ENCODE peak calls at places on chromosomes 16 and 17, in five cellular contexts. B, E, L, U and G are unnamed samples.

GRCh38 chr17:78935419-78936323 is 10.5 kb upstream of the TIMP2 start:
- DNase-seq in B (peak; percentile 99), E (peak; percentile 29), L (no peak), U (peak; percentile 95), G (no peak)

GRCh38 chr17:29263916-29264315 is 17.3 kb downstream of the CRYBA1 start:
- DNase-seq in B (no peak), E (no peak), L (no peak), U (no peak), G (no peak)

GRCh38 chr17:43464046-43464445 is 19.7 kb upstream of the DHX8 start:
- DNase-seq in B (no peak), E (no peak), L (no peak), U (no peak), G (no peak)

GRCh38 chr16:89009343-89010209 is 32.6 kb upstream of the CBFA2T3 start:
- DNase-seq in B (no peak), E (peak; percentile 56), L (no peak), U (peak; percentile 9), G (peak; percentile 67)

GRCh38 chr17:67689534-67690177 is 28.1 kb upstream of the NOL11 start:
- DNase-seq in B (peak; percentile 66), E (no peak), L (no peak), U (peak; percentile 70), G (peak; percentile 54)

GRCh38 chr16:18784917-18785623 is 5.1 kb downstream of the RPS15A start:
- DNase-seq in B (no peak), E (no peak), L (no peak), U (no peak), G (no peak)

GRCh38 chr16:30644334-30644830 is 6.4 kb upstream of the PRR14 start:
- DNase-seq in B (no peak), E (no peak), L (no peak), U (no peak), G (no peak)

GRCh38 chr17:60914078-60914477 is 236.4 kb downstream of the BCAS3 start:
- DNase-seq in B (peak; percentile 4), E (no peak), L (no peak), U (no peak), G (no peak)

GRCh38 chr16:72371307-72372081 is 199.5 kb upstream of the PMFBP1 start:
- DNase-seq in B (peak; percentile 25), E (peak; percentile 75), L (peak; percentile 57), U (peak; percentile 65), G (peak; percentile 56)

GRCh38 chr16:88434353-88434690 is 18.8 kb upstream of the ZFPM1 start:
- DNase-seq in B (no peak), E (no peak), L (no peak), U (no peak), G (no peak)

GRCh38 chr17:728911-729310 is 3.5 kb upstream of the TLCD3A start:
- DNase-seq in B (no peak), E (no peak), L (no peak), U (peak; percentile 41), G (no peak)

GRCh38 chr17:39923836-39924690 is 3.3 kb downstream of the ORMDL3 start:
- DNase-seq in B (peak; percentile 49), E (peak; percentile 82), L (no peak), U (peak; percentile 45), G (no peak)

GRCh38 chr17:22411185-22411784 is 719.0 kb downstream of the KCNJ18 start:
- DNase-seq in B (no peak), E (no peak), L (no peak), U (no peak), G (no peak)

GRCh38 chr17:2050871-2051387 is 4.0 kb upstream of the HIC1 start:
- DNase-seq in B (peak; percentile 65), E (peak; percentile 63), L (no peak), U (peak; percentile 83), G (no peak)

GRCh38 chr16:84205976-84206691 is 15.2 kb downstream of the ADAD2 start:
- DNase-seq in B (no peak), E (no peak), L (no peak), U (no peak), G (no peak)

GRCh38 chr17:45106101-45106500 is 26.2 kb downstream of the PLCD3 start:
- DNase-seq in B (no peak), E (no peak), L (no peak), U (no peak), G (no peak)

GRCh38 chr17:17745476-17746455 is 64.5 kb downstream of the RAI1 start:
- DNase-seq in B (no peak), E (no peak), L (no peak), U (no peak), G (no peak)

GRCh38 chr16:73877148-73877547 is 419.5 kb upstream of the PSMD7 start:
- DNase-seq in B (no peak), E (no peak), L (no peak), U (no peak), G (no peak)

GRCh38 chr17:38898812-38899348 is 26.5 kb upstream of the LASP1NB start:
- DNase-seq in B (no peak), E (no peak), L (no peak), U (no peak), G (no peak)

GRCh38 chr17:1186214-1186820 is 6.5 kb upstream of the ABR start:
- DNase-seq in B (peak; percentile 74), E (no peak), L (no peak), U (no peak), G (no peak)

GRCh38 chr17:4643676-4644075 is 2.2 kb upstream of the ALOX15 start:
- DNase-seq in B (no peak), E (no peak), L (no peak), U (no peak), G (no peak)

GRCh38 chr17:79633154-79633553 is 22.3 kb upstream of the RBFOX3 start:
- DNase-seq in B (no peak), E (peak; percentile 24), L (no peak), U (no peak), G (no peak)

GRCh38 chr17:66661411-66661843 is 173.5 kb upstream of the CACNG5 start:
- DNase-seq in B (peak; percentile 56), E (no peak), L (no peak), U (peak; percentile 27), G (no peak)

GRCh38 chr16:89412811-89413210 is 77.5 kb downstream of the ANKRD11 start:
- DNase-seq in B (no peak), E (no peak), L (no peak), U (peak; percentile 39), G (peak; percentile 41)

GRCh38 chr17:77502626-77503292 is 362.0 kb downstream of the SEC14L1 start:
- DNase-seq in B (no peak), E (no peak), L (no peak), U (no peak), G (no peak)

GRCh38 chr16:23640959-23641765 is at the start of the genes DCTN5 and PALB2:
- DNase-seq in B (peak; percentile 92), E (peak; percentile 88), L (peak; percentile 75), U (peak; percentile 96), G (peak; percentile 89)

GRCh38 chr16:23642246-23642774 is 1.0 kb downstream of the DCTN5 start:
- DNase-seq in B (no peak), E (no peak), L (no peak), U (peak; percentile 12), G (no peak)

GRCh38 chr16:23635958-23636357 is 5.2 kb downstream of the PALB2 start:
- DNase-seq in B (no peak), E (no peak), L (no peak), U (peak; percentile 15), G (no peak)

DNA sequence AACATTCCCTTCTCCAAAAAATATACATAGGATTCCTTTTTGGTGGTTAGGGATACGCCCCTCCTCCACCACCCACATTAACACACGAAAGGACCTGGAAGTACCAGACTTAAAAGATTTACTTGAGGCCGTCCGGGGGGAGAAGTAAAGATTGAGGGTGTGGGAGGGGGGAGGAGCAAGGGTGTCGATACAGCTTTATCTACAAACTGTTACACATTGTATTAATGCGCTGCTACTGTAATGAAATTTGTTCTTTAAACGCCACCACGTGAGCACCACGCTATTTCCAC is 496 bp downstream of the PALB2 start:
- DNase-seq in B (no peak), E (no peak), L (peak; percentile 9), U (no peak), G (no peak)
- H3K4ac ChIP-seq in B (peak overlapping the region; percentile 80), E (no peak overlapping the region), L (peak overlapping the region; percentile 30), U (peak overlapping the region; percentile 79), G (no peak overlapping the region)

DNA sequence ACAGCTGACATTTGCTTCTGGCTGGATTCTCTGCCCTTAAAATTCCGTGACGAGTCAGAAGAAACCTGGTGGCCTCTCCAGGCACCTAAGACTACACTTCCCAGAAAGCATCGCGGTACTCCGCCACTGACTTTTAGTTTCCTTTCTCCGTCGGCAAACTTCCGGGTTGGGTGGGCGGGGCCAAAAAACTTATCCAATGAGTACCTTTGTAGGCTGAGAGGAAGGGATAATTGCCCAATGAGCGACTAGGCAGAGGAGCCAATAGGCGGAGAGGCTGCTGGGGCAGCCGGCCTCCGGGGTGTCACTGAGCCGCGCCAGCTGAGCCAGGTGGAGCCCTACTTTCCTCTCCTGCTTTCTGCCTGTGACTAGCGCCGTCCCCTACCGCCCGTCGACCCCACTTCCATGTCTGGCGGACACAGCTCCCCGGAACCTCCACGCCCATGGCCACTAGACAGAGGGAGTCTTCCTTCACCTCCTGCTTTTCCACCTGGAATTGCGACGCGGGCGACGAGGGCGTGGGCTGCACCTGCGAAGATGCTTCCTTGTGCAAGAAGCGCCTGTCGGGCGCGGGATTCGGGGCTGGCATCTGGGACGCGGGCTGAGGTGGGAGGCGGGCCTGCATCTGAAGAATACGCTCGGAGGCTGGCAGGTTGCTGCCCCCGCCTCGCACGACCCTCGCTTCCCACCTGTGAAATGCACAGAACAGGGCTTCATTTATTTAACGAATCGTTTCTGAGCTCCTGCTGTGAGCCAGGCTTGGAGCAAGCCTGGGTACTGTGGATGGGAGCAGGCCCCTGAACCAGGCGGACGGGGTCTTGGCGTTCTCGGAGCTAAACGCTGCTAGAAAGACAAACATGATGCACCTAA is 16.5 kb upstream of the ARHGAP17 start:
- DNase-seq in B (peak; percentile 96), E (peak; percentile 98), L (peak; percentile 84), U (peak; percentile 97), G (peak; percentile 93)
- H4K91ac ChIP-seq in B (peak overlapping the region; percentile 80), E (no peak overlapping the region), L (no peak overlapping the region), U (peak overlapping the region; percentile 55), G (no peak overlapping the region)

GRCh38 chr16:75114946-75115825 is 1.4 kb downstream of the LDHD start:
- DNase-seq in B (no peak), E (no peak), L (no peak), U (no peak), G (no peak)
- H3K4ac ChIP-seq in B (no peak overlapping the region), E (no peak overlapping the region), L (peak overlapping the region; percentile 19), U (no peak overlapping the region), G (peak overlapping the region; percentile 37)

GRCh38 chr17:63848834-63849689 is 6.6 kb upstream of the SMARCD2 start:
- DNase-seq in B (peak; percentile 80), E (peak; percentile 99), L (peak; percentile 81), U (peak; percentile 82), G (peak; percentile 61)

GRCh38 chr17:63847525-63848249 is 5.2 kb upstream of the SMARCD2 start:
- DNase-seq in B (no peak), E (no peak), L (no peak), U (no peak), G (no peak)

GRCh38 chr17:63853260-63853659 is 10.8 kb upstream of the SMARCD2 start:
- DNase-seq in B (no peak), E (no peak), L (no peak), U (no peak), G (no peak)

GRCh38 chr17:63854709-63855108 is 12.2 kb upstream of the SMARCD2 start:
- DNase-seq in B (no peak), E (no peak), L (no peak), U (no peak), G (no peak)

DNA sequence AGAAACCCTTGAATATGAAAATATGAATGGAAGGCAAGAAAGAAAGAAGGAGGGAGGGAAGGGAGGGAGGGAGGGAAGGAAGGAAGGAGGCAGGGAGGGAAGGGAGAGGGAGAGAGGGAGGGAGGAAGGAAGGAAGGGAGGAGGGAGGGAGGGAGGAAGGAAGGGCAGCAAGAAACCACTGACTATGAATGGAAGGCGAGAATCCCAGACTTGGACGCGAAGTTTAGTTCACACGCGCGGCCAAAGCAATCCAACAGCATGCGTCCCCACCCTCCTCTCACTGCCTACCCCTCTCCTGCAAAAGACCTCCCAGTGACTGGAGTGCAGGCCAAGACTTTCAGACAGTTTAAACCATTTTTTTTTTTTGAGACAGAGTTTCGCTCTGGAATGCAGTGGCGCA is 7.9 kb upstream of the SMARCD2 start:
- DNase-seq in B (no peak), E (no peak), L (no peak), U (no peak), G (no peak)
- H4K91ac ChIP-seq in B (no peak overlapping the region), E (no peak overlapping the region), L (no peak overlapping the region), U (no peak overlapping the region), G (no peak overlapping the region)